ENCODE peak calls at places on chromosomes 6 and 20, in eight cellular contexts. Z, F, V, G, X, R, J and H are unnamed samples.
A peak's percentile ranks its signal among the peaks of the same experiment; 100 is the strongest.

GRCh38 chr20:59377046-59377445 is 76.6 kb downstream of the EDN3 start:
- DNase-seq in X (no peak), F (no peak), J (no peak), R (no peak), Z (no peak), G (no peak), V (no peak), H (no peak)

GRCh38 chr20:9235518-9235917 is 166.6 kb downstream of the PLCB4 start:
- DNase-seq in V (no peak), R (peak; percentile 94), J (peak; percentile 75), Z (no peak), G (no peak), F (no peak), X (no peak), H (no peak)

GRCh38 chr6:151682922-151683321 is 124.6 kb upstream of the ESR1 start:
- DNase-seq in Z (no peak), V (no peak), F (no peak), R (no peak), J (no peak), X (no peak), G (no peak), H (no peak)

GRCh38 chr6:45619994-45620471 is 242.3 kb upstream of the SUPT3H start:
- DNase-seq in R (peak; percentile 23), J (peak; percentile 63), F (no peak), Z (no peak), V (no peak), G (no peak), X (no peak), H (no peak)

GRCh38 chr20:42604998-42605970 is 584.4 kb downstream of the PTPRT start:
- DNase-seq in G (no peak), F (no peak), V (no peak), X (peak; percentile 47), Z (no peak), J (no peak), R (no peak), H (no peak)

GRCh38 chr6:100296810-100297544 is 167.7 kb downstream of the SIM1 start:
- DNase-seq in J (peak; percentile 80), Z (no peak), R (peak; percentile 82), X (no peak), G (no peak), V (no peak), F (no peak), H (no peak)

GRCh38 chr20:6104493-6105188 is 18.2 kb downstream of the FERMT1 start:
- DNase-seq in F (no peak), X (no peak), V (no peak), J (peak; percentile 34), R (peak; percentile 45), Z (peak; percentile 14), G (no peak), H (no peak)

GRCh38 chr6:142698751-142699150 is 246.2 kb downstream of the HIVEP2 start:
- DNase-seq in X (no peak), V (no peak), R (no peak), J (no peak), F (no peak), Z (no peak), G (no peak), H (no peak)

GRCh38 chr6:30618270-30618787 is 689 bp downstream of the MRPS18B start:
- DNase-seq in R (no peak), Z (no peak), J (no peak), G (no peak), F (no peak), V (no peak), X (no peak), H (no peak)

GRCh38 chr6:97913721-97914120 is 630.7 kb upstream of the MMS22L start:
- DNase-seq in J (no peak), G (no peak), R (no peak), Z (no peak), F (no peak), X (no peak), V (no peak), H (no peak)

GRCh38 chr20:2840967-2841531 is 504 bp downstream of the VPS16 start:
- DNase-seq in F (peak; percentile 69), X (peak; percentile 88), G (peak; percentile 77), V (peak; percentile 58), R (peak; percentile 67), J (peak; percentile 72), Z (peak; percentile 48), H (no peak)

GRCh38 chr6:111418971-111419693 is 63.9 kb downstream of the REV3L start:
- DNase-seq in R (peak; percentile 53), X (no peak), F (no peak), G (no peak), V (no peak), J (peak; percentile 80), Z (no peak), H (no peak)

GRCh38 chr6:2940010-2940850 is 31.1 kb downstream of the SERPINB6 start:
- DNase-seq in F (no peak), V (no peak), G (peak; percentile 86), J (no peak), Z (no peak), X (no peak), R (no peak), H (peak; percentile 62)

GRCh38 chr6:82705579-82705978 is 342.0 kb downstream of the TPBG start:
- DNase-seq in J (no peak), R (no peak), V (no peak), F (no peak), X (no peak), Z (no peak), G (no peak), H (no peak)

GRCh38 chr20:37524859-37525708 is 2.6 kb downstream of the BLCAP start:
- DNase-seq in F (no peak), J (peak; percentile 21), R (no peak), Z (no peak), V (no peak), X (no peak), G (no peak), H (no peak)

DNA sequence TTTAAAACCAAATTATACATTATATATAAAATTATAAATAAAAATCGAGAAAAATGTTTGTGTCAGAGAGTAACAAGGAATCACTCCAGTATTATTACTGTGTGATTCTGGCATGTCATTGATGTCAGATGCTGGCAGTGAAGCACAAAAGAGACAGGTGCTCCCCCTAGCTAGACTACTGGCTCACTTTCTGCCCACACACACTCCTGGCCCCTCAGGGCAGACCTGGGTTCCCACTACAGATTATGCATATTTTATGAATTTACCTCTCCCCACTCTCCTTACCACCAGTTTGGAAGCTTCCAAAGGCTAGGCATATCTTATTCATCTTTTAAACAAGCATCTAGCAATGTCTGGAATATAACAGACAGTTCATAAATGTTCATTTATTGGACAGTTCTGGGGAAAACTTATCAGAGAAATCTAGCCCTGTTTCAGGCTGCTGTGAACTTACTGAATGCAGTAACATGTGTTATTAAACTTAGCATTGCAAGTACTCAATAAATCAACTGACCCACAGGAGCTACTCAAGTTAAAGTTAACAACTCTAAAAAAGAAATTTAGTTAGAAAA is 12.8 kb downstream of the SNX3 start:
- DNase-seq in G (no peak), R (no peak), F (no peak), Z (no peak), X (no peak), J (no peak), V (no peak), H (no peak)
- TF ChIP-seq CTCF in G (no peak), R (no peak), F (no peak), Z (no peak), X (no peak), J (no peak), V (no peak), H (no peak)

GRCh38 chr6:26387565-26387964 is 4.7 kb downstream of the BTN2A2 start:
- DNase-seq in J (no peak), Z (no peak), X (no peak), V (no peak), F (no peak), G (no peak), R (no peak), H (no peak)

GRCh38 chr6:26390504-26390903 is 7.6 kb downstream of the BTN2A2 start:
- DNase-seq in X (no peak), G (no peak), V (no peak), R (no peak), F (no peak), Z (no peak), J (no peak), H (no peak)

GRCh38 chr6:26388014-26388413 is 5.1 kb downstream of the BTN2A2 start:
- DNase-seq in J (no peak), F (no peak), R (no peak), V (no peak), G (no peak), Z (no peak), X (no peak), H (no peak)

GRCh38 chr6:26388441-26388840 is 5.5 kb downstream of the BTN2A2 start:
- DNase-seq in X (no peak), F (no peak), V (no peak), R (peak; percentile 22), G (no peak), Z (no peak), J (peak; percentile 71), H (no peak)

GRCh38 chr6:26389349-26389799 is 6.5 kb downstream of the BTN2A2 start:
- DNase-seq in Z (no peak), R (peak; percentile 53), X (no peak), G (no peak), V (no peak), J (no peak), F (no peak), H (no peak)
- TF ChIP-seq CTCF in Z (no peak), R (no peak), X (no peak), G (no peak), V (no peak), J (no peak), F (no peak), H (no peak)

DNA sequence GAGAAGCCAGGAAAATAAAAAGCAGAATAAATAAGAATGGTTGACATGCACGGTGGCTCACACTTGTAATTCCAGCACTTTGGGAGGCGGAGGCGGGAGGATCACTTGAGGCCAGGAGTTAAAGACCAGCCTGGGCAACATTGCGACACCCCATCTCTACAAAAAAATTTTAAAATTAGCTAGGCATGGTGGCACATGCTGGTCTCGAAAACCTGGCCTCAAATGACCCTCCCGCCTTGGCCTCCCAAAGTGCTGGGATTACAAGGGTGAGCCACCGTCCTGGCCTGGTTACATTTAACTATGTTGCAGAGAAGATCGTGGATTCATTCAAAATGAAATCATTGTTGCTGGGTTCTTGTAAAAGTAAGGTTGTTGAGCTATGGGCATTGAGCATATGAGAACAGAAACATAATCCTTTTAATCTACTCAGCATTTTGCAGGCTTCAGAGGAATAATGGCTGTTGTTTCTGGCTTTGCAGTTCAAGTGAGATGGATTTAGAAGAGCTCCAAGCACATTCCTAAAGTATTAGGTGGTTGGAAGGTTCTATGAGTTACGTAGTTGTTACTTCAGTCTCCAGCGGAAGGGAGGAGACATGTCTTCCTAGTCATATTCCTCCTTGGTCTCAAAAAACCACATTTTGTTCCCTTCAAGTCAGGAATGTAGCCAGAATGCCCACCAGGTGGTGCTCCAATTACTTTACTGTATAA is 45.6 kb upstream of the RAB23 start:
- DNase-seq in R (peak; percentile 99), X (no peak), Z (no peak), V (no peak), J (peak; percentile 99), G (no peak), F (no peak), H (peak; percentile 26)
- TF ChIP-seq CTCF in R (peak; percentile 68), X (no peak), Z (no peak), V (peak; percentile 46), J (peak; percentile 85), G (no peak), F (peak; percentile 23), H (peak; percentile 57)

DNA sequence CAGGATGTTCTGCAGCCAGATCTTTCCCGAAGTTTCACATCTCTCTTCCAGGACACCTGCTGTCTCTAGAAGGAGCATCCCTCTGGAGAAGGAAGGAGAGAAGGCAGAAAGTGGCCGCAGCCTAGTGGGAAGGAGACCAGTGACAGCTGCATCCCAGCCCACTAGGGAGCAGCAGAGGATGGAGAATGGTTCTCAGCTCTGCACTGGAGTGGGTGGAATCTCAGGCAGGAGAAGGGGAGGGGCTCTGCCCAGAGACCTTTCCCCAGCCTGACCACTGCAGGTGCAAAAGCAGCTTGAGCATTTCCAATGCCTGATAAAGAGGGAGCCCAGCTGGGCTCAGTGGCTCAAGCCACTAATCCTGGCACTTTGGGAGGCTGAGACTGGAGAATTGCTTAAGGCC is 32.3 kb downstream of the NCR2 start:
- DNase-seq in V (no peak), J (peak; percentile 48), G (no peak), Z (peak; percentile 20), F (peak; percentile 44), R (peak; percentile 57), X (no peak), H (no peak)
- TF ChIP-seq CTCF in V (no peak), J (peak; percentile 77), G (peak; percentile 51), Z (no peak), F (peak; percentile 45), R (peak; percentile 76), X (peak; percentile 25), H (no peak)